ENCODE peak calls at places on chromosomes 6 and 20, in five cellular contexts. One of them, this sample, is unnamed.

GRCh38 chr20:31236953-31237352 is 20.5 kb upstream of the DEFB115 start:
- DNase-seq in BJ: no peak
- DNase-seq in AG10803: no peak
- DNase-seq in colonic mucosa: no peak
- DNase-seq in upper lobe of right lung: no peak
- DNase-seq in this sample: no peak

GRCh38 chr6:94510877-94511276 is 1066.5 kb upstream of the MANEA start:
- DNase-seq in BJ: no peak
- DNase-seq in AG10803: no peak
- DNase-seq in upper lobe of right lung: peak
- DNase-seq in colonic mucosa: no peak
- DNase-seq in this sample: no peak

GRCh38 chr6:52840763-52841585 is at the start of gene GSTA5:
- DNase-seq in colonic mucosa: no peak
- DNase-seq in AG10803: peak
- DNase-seq in upper lobe of right lung: no peak
- DNase-seq in BJ: no peak
- DNase-seq in this sample: no peak

GRCh38 chr6:64258752-64259151 is 623.1 kb downstream of the PHF3 start:
- DNase-seq in colonic mucosa: no peak
- DNase-seq in BJ: no peak
- DNase-seq in AG10803: no peak
- DNase-seq in upper lobe of right lung: no peak
- DNase-seq in this sample: no peak

GRCh38 chr20:13400453-13400852 is 179.4 kb downstream of the ISM1 start:
- DNase-seq in colonic mucosa: no peak
- DNase-seq in AG10803: no peak
- DNase-seq in BJ: no peak
- DNase-seq in upper lobe of right lung: no peak
- DNase-seq in this sample: no peak

GRCh38 chr6:158347335-158347734 is 35.1 kb downstream of the TULP4 start:
- DNase-seq in BJ: no peak
- DNase-seq in colonic mucosa: no peak
- DNase-seq in upper lobe of right lung: no peak
- DNase-seq in AG10803: no peak
- DNase-seq in this sample: peak

GRCh38 chr6:61887425-61887824 is 398.6 kb downstream of the KHDRBS2 start:
- DNase-seq in BJ: no peak
- DNase-seq in AG10803: no peak
- DNase-seq in upper lobe of right lung: no peak
- DNase-seq in colonic mucosa: no peak
- DNase-seq in this sample: no peak

GRCh38 chr20:40991181-40991889 is 37.3 kb upstream of the TOP1 start:
- DNase-seq in upper lobe of right lung: peak
- DNase-seq in colonic mucosa: no peak
- DNase-seq in AG10803: no peak
- DNase-seq in BJ: no peak
- DNase-seq in this sample: no peak

GRCh38 chr20:4956200-4956810 is 45.0 kb downstream of the SLC23A2 start:
- DNase-seq in upper lobe of right lung: no peak
- DNase-seq in BJ: no peak
- DNase-seq in colonic mucosa: no peak
- DNase-seq in AG10803: peak
- DNase-seq in this sample: peak

GRCh38 chr20:45450097-45450818 is 19.3 kb upstream of the WFDC2 start:
- DNase-seq in AG10803: peak
- DNase-seq in upper lobe of right lung: no peak
- DNase-seq in colonic mucosa: peak
- DNase-seq in BJ: no peak
- DNase-seq in this sample: peak

GRCh38 chr6:34601706-34602105 is 45.6 kb upstream of the SPDEF start:
- DNase-seq in upper lobe of right lung: no peak
- DNase-seq in AG10803: no peak
- DNase-seq in colonic mucosa: no peak
- DNase-seq in BJ: no peak
- DNase-seq in this sample: no peak

GRCh38 chr20:61693055-61693600 is 372.6 kb downstream of the TAF4 start:
- DNase-seq in BJ: no peak
- DNase-seq in AG10803: no peak
- DNase-seq in colonic mucosa: no peak
- DNase-seq in upper lobe of right lung: no peak
- DNase-seq in this sample: no peak

GRCh38 chr6:149934249-149935156 is 7.3 kb upstream of the ULBP2 start:
- DNase-seq in BJ: no peak
- DNase-seq in upper lobe of right lung: no peak
- DNase-seq in AG10803: peak
- DNase-seq in colonic mucosa: peak
- DNase-seq in this sample: peak

GRCh38 chr6:134735461-134735860 is 214.4 kb downstream of the ALDH8A1 start:
- DNase-seq in colonic mucosa: no peak
- DNase-seq in AG10803: no peak
- DNase-seq in upper lobe of right lung: no peak
- DNase-seq in BJ: no peak
- DNase-seq in this sample: no peak

GRCh38 chr6:21384211-21384610 is 209.3 kb upstream of the SOX4 start:
- DNase-seq in colonic mucosa: no peak
- DNase-seq in AG10803: no peak
- DNase-seq in upper lobe of right lung: no peak
- DNase-seq in BJ: peak
- DNase-seq in this sample: no peak

DNA sequence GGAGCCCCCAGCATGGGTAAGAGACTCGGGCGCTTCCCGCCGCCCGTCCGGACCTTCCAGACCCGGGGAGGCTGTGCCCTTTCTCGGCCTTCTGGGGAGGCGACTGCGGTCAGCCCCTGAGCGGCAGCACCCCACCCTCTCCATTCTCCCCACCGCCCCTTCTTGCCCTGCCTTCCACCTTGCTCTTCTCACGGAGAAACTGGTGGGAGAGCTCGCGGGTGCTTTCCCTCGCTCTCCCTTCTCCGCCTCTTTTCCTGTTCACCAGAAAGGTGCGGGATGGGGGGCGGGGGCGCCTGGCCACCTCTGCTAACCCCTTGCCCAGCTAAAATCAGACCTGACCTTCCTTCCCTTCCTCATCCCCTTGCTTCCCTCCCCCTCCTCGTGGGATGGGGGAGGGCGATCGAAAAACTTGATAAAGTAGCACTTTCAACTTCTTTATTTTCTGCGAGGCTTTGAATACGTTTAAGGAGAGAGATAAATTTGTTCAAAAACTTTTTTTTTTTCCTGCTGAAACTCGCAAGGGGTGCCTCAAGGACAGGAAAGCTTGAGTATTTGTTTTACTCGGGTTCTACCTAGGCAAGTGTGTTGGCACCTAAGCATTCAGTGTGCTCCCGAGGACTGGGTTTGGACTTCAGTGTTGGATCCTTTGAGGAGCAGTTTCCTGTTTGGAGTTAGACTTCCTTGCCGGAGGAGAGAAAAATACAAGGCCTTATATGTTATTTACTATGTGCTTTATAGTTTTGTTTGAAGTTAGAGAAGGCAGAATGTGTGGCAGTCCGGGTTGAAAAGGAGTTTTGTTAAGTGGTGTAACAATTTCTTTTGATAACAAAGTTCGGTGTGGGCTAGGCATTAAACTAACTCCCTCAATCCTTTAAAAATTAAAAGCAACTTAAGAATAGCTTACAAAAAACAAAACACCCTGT is 905 bp downstream of the CD2AP start:
- DNase-seq in AG10803: peak
- DNase-seq in BJ: no peak
- DNase-seq in upper lobe of right lung: no peak
- DNase-seq in colonic mucosa: no peak
- DNase-seq in this sample: peak
- H3K4me3 ChIP-seq in AG10803: peak
- H3K4me3 ChIP-seq in BJ: peak
- H3K4me3 ChIP-seq in upper lobe of right lung: peak
- H3K4me3 ChIP-seq in colonic mucosa: peak
- H3K4me3 ChIP-seq in this sample: peak

GRCh38 chr20:54456972-54457371 is 18.4 kb upstream of the DOK5 start:
- DNase-seq in upper lobe of right lung: no peak
- DNase-seq in BJ: no peak
- DNase-seq in AG10803: no peak
- DNase-seq in colonic mucosa: no peak
- DNase-seq in this sample: no peak
- TF ChIP-seq CTCF in upper lobe of right lung: no peak
- TF ChIP-seq CTCF in BJ: no peak
- TF ChIP-seq CTCF in AG10803: no peak
- TF ChIP-seq CTCF in colonic mucosa: no peak
- TF ChIP-seq CTCF in this sample: peak

GRCh38 chr20:48090314-48090713 is 305.0 kb upstream of the SULF2 start:
- DNase-seq in BJ: no peak
- DNase-seq in upper lobe of right lung: no peak
- DNase-seq in colonic mucosa: no peak
- DNase-seq in AG10803: no peak
- DNase-seq in this sample: no peak
- H3K4me3 ChIP-seq in BJ: no peak
- H3K4me3 ChIP-seq in upper lobe of right lung: no peak
- H3K4me3 ChIP-seq in colonic mucosa: no peak
- H3K4me3 ChIP-seq in AG10803: no peak
- H3K4me3 ChIP-seq in this sample: no peak

DNA sequence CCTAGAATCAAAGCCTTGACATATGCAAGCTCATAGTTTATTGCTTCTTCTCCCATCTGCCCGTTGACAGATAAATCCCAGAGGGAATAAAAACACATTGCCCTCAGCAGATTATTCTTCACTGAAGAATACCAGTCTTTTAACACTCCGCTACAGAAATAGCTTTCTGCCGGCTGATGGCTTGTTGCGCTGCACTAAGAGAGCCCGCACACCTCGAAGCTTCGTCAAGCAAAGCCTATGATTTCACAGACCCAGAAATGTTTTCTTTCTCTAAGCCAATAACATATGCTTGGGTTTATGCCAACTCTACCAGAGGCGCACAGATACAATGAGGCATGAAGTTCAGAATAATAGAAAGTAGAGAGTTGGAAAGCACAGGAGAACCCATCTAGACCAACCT is 208.9 kb upstream of the FOXQ1 start:
- DNase-seq in upper lobe of right lung: no peak
- DNase-seq in BJ: no peak
- DNase-seq in colonic mucosa: no peak
- DNase-seq in AG10803: no peak
- DNase-seq in this sample: no peak
- TF ChIP-seq CTCF in upper lobe of right lung: no peak
- TF ChIP-seq CTCF in BJ: no peak
- TF ChIP-seq CTCF in colonic mucosa: no peak
- TF ChIP-seq CTCF in AG10803: no peak
- TF ChIP-seq CTCF in this sample: no peak

DNA sequence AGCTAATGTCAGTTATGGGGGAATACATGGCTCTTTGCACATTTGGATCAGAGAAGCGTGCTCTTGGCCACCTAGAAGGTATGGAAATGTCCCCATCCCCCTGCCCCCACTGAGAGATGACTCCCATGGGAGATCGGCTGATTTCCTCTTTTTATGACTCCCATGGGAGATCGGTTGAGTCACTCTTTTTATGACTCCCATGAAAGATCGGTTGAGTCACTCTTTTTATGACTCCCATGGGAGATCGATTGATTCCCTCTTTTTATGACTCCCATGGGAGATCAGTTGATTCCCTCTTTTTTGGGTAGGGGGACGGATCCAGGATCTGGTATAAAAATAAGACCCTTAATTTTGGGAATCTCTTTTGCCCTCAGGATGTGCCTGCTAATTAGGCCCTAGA is 10.3 kb upstream of the TAAR9 start:
- DNase-seq in upper lobe of right lung: no peak
- DNase-seq in BJ: no peak
- DNase-seq in AG10803: peak
- DNase-seq in colonic mucosa: no peak
- DNase-seq in this sample: no peak
- H3K4me3 ChIP-seq in upper lobe of right lung: no peak
- H3K4me3 ChIP-seq in BJ: no peak
- H3K4me3 ChIP-seq in AG10803: no peak
- H3K4me3 ChIP-seq in colonic mucosa: no peak
- H3K4me3 ChIP-seq in this sample: no peak

GRCh38 chr20:25632940-25633790 is 9.4 kb upstream of the NANP start:
- DNase-seq in BJ: peak
- DNase-seq in AG10803: peak
- DNase-seq in upper lobe of right lung: no peak
- DNase-seq in colonic mucosa: no peak
- DNase-seq in this sample: no peak
- TF ChIP-seq CTCF in BJ: peak
- TF ChIP-seq CTCF in AG10803: no peak
- TF ChIP-seq CTCF in upper lobe of right lung: no peak
- TF ChIP-seq CTCF in colonic mucosa: no peak
- TF ChIP-seq CTCF in this sample: no peak

GRCh38 chr6:32588156-32588555 is 1.5 kb downstream of the HLA-DRB1 start:
- DNase-seq in upper lobe of right lung: no peak
- DNase-seq in BJ: no peak
- DNase-seq in AG10803: no peak
- DNase-seq in colonic mucosa: no peak
- DNase-seq in this sample: no peak
- H3K4me3 ChIP-seq in upper lobe of right lung: no peak
- H3K4me3 ChIP-seq in BJ: no peak
- H3K4me3 ChIP-seq in AG10803: no peak
- H3K4me3 ChIP-seq in colonic mucosa: no peak
- H3K4me3 ChIP-seq in this sample: no peak

GRCh38 chr6:16168858-16169257 is 40.0 kb downstream of the MYLIP start:
- DNase-seq in BJ: no peak
- DNase-seq in upper lobe of right lung: no peak
- DNase-seq in AG10803: peak
- DNase-seq in colonic mucosa: no peak
- DNase-seq in this sample: peak
- TF ChIP-seq CTCF in BJ: peak
- TF ChIP-seq CTCF in upper lobe of right lung: peak
- TF ChIP-seq CTCF in AG10803: peak
- TF ChIP-seq CTCF in colonic mucosa: peak
- TF ChIP-seq CTCF in this sample: peak

This sample was measured in fibroblast of pulmonary artery.